ENCODE peak calls at places on chromosomes 5 and 9, in nine cellular contexts. B, G, Q, Z, O, U, F, A and H are unnamed samples.

GRCh38 chr5:32326216-32326772 is 13.6 kb upstream of the MTMR12 start:
- DNase-seq in B (no peak), Q (peak), U (no peak), A (no peak), F (no peak), O (no peak), G (no peak), Z (no peak), H (peak)

GRCh38 chr9:93058357-93059096 is at the start of gene SUSD3:
- DNase-seq in G (peak), Z (no peak), O (peak), U (no peak), F (peak), A (peak), Q (peak), B (peak), H (no peak)

GRCh38 chr5:56735845-56736641 is 79.3 kb upstream of the MAP3K1 start:
- DNase-seq in Z (no peak), A (peak), Q (no peak), U (no peak), O (no peak), G (no peak), B (no peak), F (no peak), H (no peak)

GRCh38 chr5:56088967-56089829 is 94.4 kb upstream of the IL6ST start:
- DNase-seq in U (no peak), B (no peak), F (no peak), Z (no peak), G (no peak), A (no peak), Q (peak), O (no peak), H (peak)

GRCh38 chr5:149450199-149450598 is 71.1 kb upstream of the IL17B start:
- DNase-seq in F (peak), Z (no peak), A (no peak), B (peak), O (peak), U (no peak), G (no peak), Q (no peak), H (peak)

GRCh38 chr5:124910354-124911016 is 164.0 kb upstream of the ZNF608 start:
- DNase-seq in U (no peak), Q (no peak), O (no peak), G (no peak), B (no peak), A (no peak), Z (no peak), F (no peak), H (no peak)

GRCh38 chr9:35658144-35658893 is at the start of gene CCDC107:
- DNase-seq in U (peak), G (peak), Z (peak), B (peak), Q (no peak), A (peak), F (peak), O (peak), H (peak)

GRCh38 chr5:144531191-144531590 is 360.5 kb downstream of the KCTD16 start:
- DNase-seq in G (no peak), B (no peak), Z (no peak), U (no peak), Q (no peak), O (no peak), F (no peak), A (no peak), H (no peak)

GRCh38 chr5:180170111-180170809 is 38.8 kb downstream of the RASGEF1C start:
- DNase-seq in Z (no peak), F (no peak), Q (no peak), O (no peak), U (peak), B (no peak), A (no peak), G (no peak), H (no peak)

GRCh38 chr9:75054373-75055001 is 26.4 kb upstream of the CARNMT1 start:
- DNase-seq in Z (no peak), U (no peak), F (no peak), Q (no peak), B (no peak), O (no peak), G (no peak), A (no peak), H (no peak)

GRCh38 chr5:16600397-16600796 is 16.4 kb downstream of the RETREG1 start:
- DNase-seq in F (peak), U (peak), G (no peak), B (peak), Q (no peak), A (no peak), Z (no peak), O (peak), H (peak)

GRCh38 chr5:142617416-142617815 is 68.5 kb downstream of the FGF1 start:
- DNase-seq in G (no peak), Q (no peak), F (no peak), O (no peak), Z (no peak), A (no peak), U (no peak), B (no peak), H (no peak)

GRCh38 chr9:79741381-79741780 is 169.6 kb downstream of the TLE4 start:
- DNase-seq in Z (no peak), Q (no peak), F (no peak), A (no peak), G (no peak), U (no peak), B (no peak), O (no peak), H (no peak)

GRCh38 chr9:127303830-127304229 is 39.3 kb downstream of the GARNL3 start:
- DNase-seq in O (no peak), A (no peak), Z (no peak), B (no peak), Q (no peak), G (no peak), U (no peak), F (no peak), H (no peak)

GRCh38 chr5:75286211-75286773 is 49.6 kb upstream of the ANKRD31 start:
- DNase-seq in B (no peak), Q (no peak), G (no peak), F (no peak), A (no peak), U (no peak), O (no peak), Z (no peak), H (no peak)

GRCh38 chr9:90546200-90546599 is 96.4 kb downstream of the DIRAS2 start:
- DNase-seq in B (no peak), O (peak), Z (peak), F (no peak), G (no peak), A (no peak), U (no peak), Q (peak), H (peak)

GRCh38 chr5:54832846-54833245 is 152.5 kb downstream of the ESM1 start:
- DNase-seq in A (no peak), U (no peak), O (no peak), F (no peak), Q (no peak), B (no peak), G (no peak), Z (no peak), H (no peak)

GRCh38 chr9:106420511-106420944 is 442.4 kb upstream of the ZNF462 start:
- DNase-seq in G (no peak), A (no peak), F (no peak), U (no peak), B (no peak), O (no peak), Z (no peak), Q (peak), H (peak)

GRCh38 chr5:150345716-150346115 is 11.8 kb upstream of the TCOF1 start:
- DNase-seq in Z (no peak), B (no peak), O (no peak), A (no peak), G (no peak), Q (no peak), F (no peak), U (no peak), H (no peak)

GRCh38 chr5:143921525-143922311 is 109.8 kb downstream of the HMHB1 start:
- DNase-seq in B (no peak), G (no peak), A (no peak), O (no peak), Q (peak), F (no peak), U (no peak), Z (peak), H (peak)

GRCh38 chr9:104088416-104088815 is 5.7 kb upstream of the SMC2 start:
- DNase-seq in A (no peak), F (no peak), B (no peak), Z (no peak), Q (no peak), U (no peak), G (no peak), O (no peak), H (no peak)

GRCh38 chr5:178690208-178690607 is 40.3 kb downstream of the ZNF354A start:
- DNase-seq in F (no peak), G (no peak), B (no peak), A (no peak), O (no peak), Q (no peak), U (no peak), Z (no peak), H (peak)

GRCh38 chr5:14364576-14365472 is 216.8 kb upstream of the OTULINL start:
- DNase-seq in O (no peak), F (no peak), B (no peak), Q (peak), G (no peak), U (no peak), A (no peak), Z (no peak), H (peak)

GRCh38 chr5:4387295-4387694 is 752.8 kb upstream of the ADAMTS16 start:
- DNase-seq in U (no peak), B (no peak), Z (no peak), F (no peak), A (no peak), G (no peak), O (no peak), Q (peak), H (no peak)

GRCh38 chr9:107462691-107463090 is 26.9 kb downstream of the KLF4 start:
- DNase-seq in Z (no peak), B (no peak), F (no peak), O (no peak), G (no peak), Q (peak), U (no peak), A (no peak), H (peak)

GRCh38 chr9:8576741-8577140 is 777.2 kb upstream of the DMAC1 start:
- DNase-seq in O (no peak), U (no peak), B (no peak), G (no peak), Q (no peak), Z (no peak), F (no peak), A (no peak), H (no peak)

GRCh38 chr5:123585871-123586270 is 73.9 kb downstream of the CSNK1G3 start:
- DNase-seq in Q (no peak), B (no peak), Z (no peak), F (no peak), A (no peak), G (no peak), U (no peak), O (no peak), H (no peak)

GRCh38 chr9:83466877-83467276 is 71.3 kb downstream of the FRMD3 start:
- DNase-seq in U (no peak), B (no peak), A (no peak), F (no peak), Q (no peak), Z (no peak), G (no peak), O (no peak), H (no peak)

GRCh38 chr9:137454506-137455360 is 4.4 kb downstream of the NSMF start:
- DNase-seq in U (no peak), G (peak), Q (no peak), A (no peak), F (no peak), O (peak), B (peak), Z (no peak), H (no peak)

GRCh38 chr5:132762246-132763000 is 14.6 kb downstream of the SEPTIN8 start:
- DNase-seq in A (no peak), Q (no peak), B (no peak), Z (no peak), G (no peak), F (no peak), O (no peak), U (no peak), H (no peak)

GRCh38 chr5:37812365-37812764 is 27.5 kb downstream of the GDNF start:
- DNase-seq in B (no peak), U (no peak), F (no peak), Q (no peak), A (no peak), G (no peak), O (no peak), Z (no peak), H (peak)

GRCh38 chr5:151618907-151619306 is 27.8 kb upstream of the FAT2 start:
- DNase-seq in U (no peak), Q (no peak), A (no peak), O (no peak), B (no peak), F (no peak), Z (no peak), G (no peak), H (no peak)

GRCh38 chr5:122319897-122320296 is 7.9 kb downstream of the SNCAIP start:
- DNase-seq in O (no peak), Z (no peak), F (no peak), B (no peak), A (no peak), G (no peak), Q (no peak), U (no peak), H (no peak)

GRCh38 chr5:34598177-34598794 is 57.8 kb upstream of the RAI14 start:
- DNase-seq in Q (peak), B (no peak), F (no peak), Z (peak), U (no peak), G (no peak), A (no peak), O (peak), H (peak)

GRCh38 chr9:126304946-126305370 is 21.7 kb upstream of the MVB12B start:
- DNase-seq in O (no peak), A (no peak), F (no peak), G (no peak), Z (no peak), U (no peak), Q (peak), B (no peak), H (no peak)

GRCh38 chr9:114799441-114799840 is 6.4 kb downstream of the TNFSF15 start:
- DNase-seq in O (no peak), A (no peak), Q (peak), Z (no peak), B (no peak), U (no peak), G (no peak), F (no peak), H (no peak)

GRCh38 chr5:177403194-177403825 is 2.8 kb upstream of the PFN3 start:
- DNase-seq in B (no peak), O (no peak), F (no peak), G (peak), Z (no peak), A (peak), Q (no peak), U (no peak), H (peak)

GRCh38 chr5:39333104-39333503 is 31.2 kb downstream of the C9 start:
- DNase-seq in Z (no peak), Q (no peak), F (no peak), U (no peak), G (no peak), O (no peak), A (no peak), B (no peak), H (no peak)